ENCODE peak calls at places on chromosomes 2 and 18, in seven cellular contexts. One of them, this sample, is unnamed.

GRCh38 chr2:133887676-133888040 is 319.4 kb upstream of the NCKAP5 start:
- DNase-seq in NCI-H187 treated with DMSO at 0.1 percent for 48 hours: no peak
- DNase-seq in testis: no peak
- DNase-seq in sciatic nerve: no peak
- DNase-seq in left lung: no peak
- DNase-seq in LoVo: no peak
- DNase-seq in fibroblast of lung: no peak
- DNase-seq in this sample: no peak

GRCh38 chr2:210667726-210668125 is 111.3 kb downstream of the CPS1 start:
- DNase-seq in NCI-H187 treated with DMSO at 0.1 percent for 48 hours: no peak
- DNase-seq in testis: no peak
- DNase-seq in sciatic nerve: no peak
- DNase-seq in left lung: no peak
- DNase-seq in LoVo: no peak
- DNase-seq in fibroblast of lung: no peak
- DNase-seq in this sample: no peak

GRCh38 chr18:7521226-7521856 is 45.8 kb upstream of the PTPRM start:
- DNase-seq in NCI-H187 treated with DMSO at 0.1 percent for 48 hours: no peak
- DNase-seq in testis: no peak
- DNase-seq in sciatic nerve: no peak
- DNase-seq in left lung: no peak
- DNase-seq in LoVo: no peak
- DNase-seq in fibroblast of lung: no peak
- DNase-seq in this sample: peak

GRCh38 chr18:74546751-74547530 is 12.6 kb downstream of the CNDP1 start:
- DNase-seq in NCI-H187 treated with DMSO at 0.1 percent for 48 hours: no peak
- DNase-seq in testis: no peak
- DNase-seq in sciatic nerve: no peak
- DNase-seq in left lung: no peak
- DNase-seq in LoVo: peak
- DNase-seq in fibroblast of lung: peak
- DNase-seq in this sample: no peak

GRCh38 chr2:133817680-133818566 is 249.7 kb upstream of the NCKAP5 start:
- DNase-seq in NCI-H187 treated with DMSO at 0.1 percent for 48 hours: no peak
- DNase-seq in testis: no peak
- DNase-seq in sciatic nerve: no peak
- DNase-seq in left lung: no peak
- DNase-seq in LoVo: peak
- DNase-seq in fibroblast of lung: peak
- DNase-seq in this sample: no peak

GRCh38 chr2:172893654-172894053 is 158.0 kb downstream of the RAPGEF4 start:
- DNase-seq in NCI-H187 treated with DMSO at 0.1 percent for 48 hours: no peak
- DNase-seq in testis: no peak
- DNase-seq in sciatic nerve: no peak
- DNase-seq in left lung: no peak
- DNase-seq in LoVo: no peak
- DNase-seq in fibroblast of lung: no peak
- DNase-seq in this sample: no peak

GRCh38 chr2:136214801-136215200 is 96.9 kb upstream of the CXCR4 start:
- DNase-seq in NCI-H187 treated with DMSO at 0.1 percent for 48 hours: no peak
- DNase-seq in testis: no peak
- DNase-seq in sciatic nerve: no peak
- DNase-seq in left lung: no peak
- DNase-seq in LoVo: no peak
- DNase-seq in fibroblast of lung: no peak
- DNase-seq in this sample: no peak

GRCh38 chr2:239767016-239767905 is 257.9 kb downstream of the NDUFA10 start:
- DNase-seq in NCI-H187 treated with DMSO at 0.1 percent for 48 hours: no peak
- DNase-seq in testis: no peak
- DNase-seq in sciatic nerve: peak
- DNase-seq in left lung: peak
- DNase-seq in LoVo: no peak
- DNase-seq in fibroblast of lung: no peak
- DNase-seq in this sample: no peak

GRCh38 chr2:71693286-71694270 is 240.2 kb downstream of the DYSF start:
- DNase-seq in NCI-H187 treated with DMSO at 0.1 percent for 48 hours: no peak
- DNase-seq in testis: no peak
- DNase-seq in sciatic nerve: peak
- DNase-seq in left lung: peak
- DNase-seq in LoVo: no peak
- DNase-seq in fibroblast of lung: no peak
- DNase-seq in this sample: no peak

GRCh38 chr18:45014047-45014501 is 333.4 kb downstream of the SETBP1 start:
- DNase-seq in NCI-H187 treated with DMSO at 0.1 percent for 48 hours: no peak
- DNase-seq in testis: no peak
- DNase-seq in sciatic nerve: no peak
- DNase-seq in left lung: no peak
- DNase-seq in LoVo: no peak
- DNase-seq in fibroblast of lung: peak
- DNase-seq in this sample: no peak

GRCh38 chr2:239150125-239151011 is 250.5 kb downstream of the HDAC4 start:
- DNase-seq in NCI-H187 treated with DMSO at 0.1 percent for 48 hours: no peak
- DNase-seq in testis: peak
- DNase-seq in sciatic nerve: peak
- DNase-seq in left lung: no peak
- DNase-seq in LoVo: no peak
- DNase-seq in fibroblast of lung: no peak
- DNase-seq in this sample: no peak

GRCh38 chr2:223459328-223459939 is 142.7 kb downstream of the SCG2 start:
- DNase-seq in NCI-H187 treated with DMSO at 0.1 percent for 48 hours: no peak
- DNase-seq in testis: no peak
- DNase-seq in sciatic nerve: no peak
- DNase-seq in left lung: no peak
- DNase-seq in LoVo: peak
- DNase-seq in fibroblast of lung: peak
- DNase-seq in this sample: no peak

GRCh38 chr2:59693176-59693959 is 860.1 kb downstream of the BCL11A start:
- DNase-seq in NCI-H187 treated with DMSO at 0.1 percent for 48 hours: no peak
- DNase-seq in testis: no peak
- DNase-seq in sciatic nerve: no peak
- DNase-seq in left lung: no peak
- DNase-seq in LoVo: no peak
- DNase-seq in fibroblast of lung: no peak
- DNase-seq in this sample: no peak

GRCh38 chr2:238326801-238327365 is 6.6 kb downstream of the TRAF3IP1 start:
- DNase-seq in NCI-H187 treated with DMSO at 0.1 percent for 48 hours: no peak
- DNase-seq in testis: no peak
- DNase-seq in sciatic nerve: no peak
- DNase-seq in left lung: no peak
- DNase-seq in LoVo: no peak
- DNase-seq in fibroblast of lung: no peak
- DNase-seq in this sample: no peak

GRCh38 chr2:138724765-138725459 is 55.3 kb downstream of the NXPH2 start:
- DNase-seq in NCI-H187 treated with DMSO at 0.1 percent for 48 hours: no peak
- DNase-seq in testis: no peak
- DNase-seq in sciatic nerve: no peak
- DNase-seq in left lung: no peak
- DNase-seq in LoVo: no peak
- DNase-seq in fibroblast of lung: no peak
- DNase-seq in this sample: no peak

GRCh38 chr2:170056900-170057299 is 121.0 kb upstream of the MYO3B start:
- DNase-seq in NCI-H187 treated with DMSO at 0.1 percent for 48 hours: no peak
- DNase-seq in testis: no peak
- DNase-seq in sciatic nerve: no peak
- DNase-seq in left lung: no peak
- DNase-seq in LoVo: no peak
- DNase-seq in fibroblast of lung: no peak
- DNase-seq in this sample: no peak

GRCh38 chr2:200619275-200619674 is 33.5 kb downstream of the AOX1 start:
- DNase-seq in NCI-H187 treated with DMSO at 0.1 percent for 48 hours: no peak
- DNase-seq in testis: no peak
- DNase-seq in sciatic nerve: no peak
- DNase-seq in left lung: no peak
- DNase-seq in LoVo: no peak
- DNase-seq in fibroblast of lung: peak
- DNase-seq in this sample: no peak

GRCh38 chr2:239092571-239093294 is 244.8 kb downstream of the TWIST2 start:
- DNase-seq in NCI-H187 treated with DMSO at 0.1 percent for 48 hours: peak
- DNase-seq in testis: no peak
- DNase-seq in sciatic nerve: no peak
- DNase-seq in left lung: no peak
- DNase-seq in LoVo: no peak
- DNase-seq in fibroblast of lung: no peak
- DNase-seq in this sample: no peak

GRCh38 chr18:41829648-41830516 is 125.2 kb upstream of the PIK3C3 start:
- DNase-seq in NCI-H187 treated with DMSO at 0.1 percent for 48 hours: no peak
- DNase-seq in testis: no peak
- DNase-seq in sciatic nerve: no peak
- DNase-seq in left lung: no peak
- DNase-seq in LoVo: no peak
- DNase-seq in fibroblast of lung: no peak
- DNase-seq in this sample: no peak

GRCh38 chr2:120516323-120517314 is 170.7 kb downstream of the INHBB start:
- DNase-seq in NCI-H187 treated with DMSO at 0.1 percent for 48 hours: no peak
- DNase-seq in testis: no peak
- DNase-seq in sciatic nerve: no peak
- DNase-seq in left lung: peak
- DNase-seq in LoVo: no peak
- DNase-seq in fibroblast of lung: no peak
- DNase-seq in this sample: no peak

GRCh38 chr2:137718786-137719185 is 245.5 kb upstream of the HNMT start:
- DNase-seq in NCI-H187 treated with DMSO at 0.1 percent for 48 hours: no peak
- DNase-seq in testis: no peak
- DNase-seq in sciatic nerve: no peak
- DNase-seq in left lung: no peak
- DNase-seq in LoVo: no peak
- DNase-seq in fibroblast of lung: no peak
- DNase-seq in this sample: no peak

GRCh38 chr2:33134086-33134763 is 187.5 kb downstream of the LTBP1 start:
- DNase-seq in NCI-H187 treated with DMSO at 0.1 percent for 48 hours: peak
- DNase-seq in testis: peak
- DNase-seq in sciatic nerve: peak
- DNase-seq in left lung: peak
- DNase-seq in LoVo: peak
- DNase-seq in fibroblast of lung: peak
- DNase-seq in this sample: no peak

GRCh38 chr2:54015809-54016703 is 45.3 kb upstream of the PSME4 start:
- DNase-seq in NCI-H187 treated with DMSO at 0.1 percent for 48 hours: no peak
- DNase-seq in testis: no peak
- DNase-seq in sciatic nerve: no peak
- DNase-seq in left lung: no peak
- DNase-seq in LoVo: no peak
- DNase-seq in fibroblast of lung: peak
- DNase-seq in this sample: no peak

GRCh38 chr18:9906407-9906955 is 7.3 kb upstream of the VAPA start:
- DNase-seq in NCI-H187 treated with DMSO at 0.1 percent for 48 hours: no peak
- DNase-seq in testis: no peak
- DNase-seq in sciatic nerve: no peak
- DNase-seq in left lung: no peak
- DNase-seq in LoVo: no peak
- DNase-seq in fibroblast of lung: no peak
- DNase-seq in this sample: no peak

GRCh38 chr2:161004379-161004778 is 155.8 kb upstream of the TANK start:
- DNase-seq in NCI-H187 treated with DMSO at 0.1 percent for 48 hours: no peak
- DNase-seq in testis: no peak
- DNase-seq in sciatic nerve: no peak
- DNase-seq in left lung: no peak
- DNase-seq in LoVo: no peak
- DNase-seq in fibroblast of lung: peak
- DNase-seq in this sample: no peak

GRCh38 chr2:195488567-195488966 is 168.5 kb upstream of the SLC39A10 start:
- DNase-seq in NCI-H187 treated with DMSO at 0.1 percent for 48 hours: no peak
- DNase-seq in testis: no peak
- DNase-seq in sciatic nerve: no peak
- DNase-seq in left lung: no peak
- DNase-seq in LoVo: no peak
- DNase-seq in fibroblast of lung: no peak
- DNase-seq in this sample: no peak

GRCh38 chr2:218301176-218301819 is 9.0 kb upstream of the TMBIM1 start:
- DNase-seq in NCI-H187 treated with DMSO at 0.1 percent for 48 hours: peak
- DNase-seq in testis: peak
- DNase-seq in sciatic nerve: peak
- DNase-seq in left lung: peak
- DNase-seq in LoVo: peak
- DNase-seq in fibroblast of lung: peak
- DNase-seq in this sample: peak

GRCh38 chr2:65316072-65316471 is 88.4 kb downstream of the ACTR2 start:
- DNase-seq in NCI-H187 treated with DMSO at 0.1 percent for 48 hours: no peak
- DNase-seq in testis: peak
- DNase-seq in sciatic nerve: no peak
- DNase-seq in left lung: peak
- DNase-seq in LoVo: no peak
- DNase-seq in fibroblast of lung: peak
- DNase-seq in this sample: no peak

GRCh38 chr2:46394649-46395510 is 84.5 kb upstream of the TMEM247 start:
- DNase-seq in NCI-H187 treated with DMSO at 0.1 percent for 48 hours: no peak
- DNase-seq in testis: no peak
- DNase-seq in sciatic nerve: no peak
- DNase-seq in left lung: no peak
- DNase-seq in LoVo: no peak
- DNase-seq in fibroblast of lung: peak
- DNase-seq in this sample: no peak

GRCh38 chr2:230762317-230762896 is 49.8 kb downstream of the CAB39 start:
- DNase-seq in NCI-H187 treated with DMSO at 0.1 percent for 48 hours: no peak
- DNase-seq in testis: no peak
- DNase-seq in sciatic nerve: no peak
- DNase-seq in left lung: no peak
- DNase-seq in LoVo: no peak
- DNase-seq in fibroblast of lung: no peak
- DNase-seq in this sample: peak

GRCh38 chr2:173773076-173773475 is 192.1 kb downstream of the SP3 start:
- DNase-seq in NCI-H187 treated with DMSO at 0.1 percent for 48 hours: no peak
- DNase-seq in testis: no peak
- DNase-seq in sciatic nerve: no peak
- DNase-seq in left lung: no peak
- DNase-seq in LoVo: no peak
- DNase-seq in fibroblast of lung: no peak
- DNase-seq in this sample: no peak

GRCh38 chr2:204024503-204024902 is 87.9 kb downstream of the ICOS start:
- DNase-seq in NCI-H187 treated with DMSO at 0.1 percent for 48 hours: no peak
- DNase-seq in testis: peak
- DNase-seq in sciatic nerve: no peak
- DNase-seq in left lung: no peak
- DNase-seq in LoVo: peak
- DNase-seq in fibroblast of lung: peak
- DNase-seq in this sample: peak

GRCh38 chr2:218839893-218840292 is 8.3 kb upstream of the PRKAG3 start:
- DNase-seq in NCI-H187 treated with DMSO at 0.1 percent for 48 hours: no peak
- DNase-seq in testis: no peak
- DNase-seq in sciatic nerve: no peak
- DNase-seq in left lung: no peak
- DNase-seq in LoVo: no peak
- DNase-seq in fibroblast of lung: no peak
- DNase-seq in this sample: no peak

GRCh38 chr18:22214731-22215528 is 45.5 kb downstream of the GATA6 start:
- DNase-seq in NCI-H187 treated with DMSO at 0.1 percent for 48 hours: no peak
- DNase-seq in testis: no peak
- DNase-seq in sciatic nerve: no peak
- DNase-seq in left lung: no peak
- DNase-seq in LoVo: peak
- DNase-seq in fibroblast of lung: peak
- DNase-seq in this sample: no peak

GRCh38 chr2:64637000-64637628 is 16.6 kb downstream of the SERTAD2 start:
- DNase-seq in NCI-H187 treated with DMSO at 0.1 percent for 48 hours: no peak
- DNase-seq in testis: no peak
- DNase-seq in sciatic nerve: no peak
- DNase-seq in left lung: no peak
- DNase-seq in LoVo: no peak
- DNase-seq in fibroblast of lung: no peak
- DNase-seq in this sample: no peak

GRCh38 chr2:179861027-179861776 is at the start of gene ZNF385B:
- DNase-seq in NCI-H187 treated with DMSO at 0.1 percent for 48 hours: no peak
- DNase-seq in testis: peak
- DNase-seq in sciatic nerve: peak
- DNase-seq in left lung: peak
- DNase-seq in LoVo: peak
- DNase-seq in fibroblast of lung: peak
- DNase-seq in this sample: peak

GRCh38 chr18:69674292-69674877 is 273.3 kb downstream of the CD226 start:
- DNase-seq in NCI-H187 treated with DMSO at 0.1 percent for 48 hours: peak
- DNase-seq in testis: no peak
- DNase-seq in sciatic nerve: no peak
- DNase-seq in left lung: no peak
- DNase-seq in LoVo: no peak
- DNase-seq in fibroblast of lung: no peak
- DNase-seq in this sample: no peak

GRCh38 chr2:41933585-41934322 is 114.1 kb upstream of the PKDCC start:
- DNase-seq in NCI-H187 treated with DMSO at 0.1 percent for 48 hours: no peak
- DNase-seq in testis: peak
- DNase-seq in sciatic nerve: no peak
- DNase-seq in left lung: no peak
- DNase-seq in LoVo: no peak
- DNase-seq in fibroblast of lung: peak
- DNase-seq in this sample: no peak

This sample was measured in WERI-Rb-1.